ENCODE peak calls at places on chromosome 7, in seven cellular contexts. One of them, this sample, is unnamed.

GRCh38 chr7:93245525-93246432 is 13.6 kb downstream of the VPS50 start:
- DNase-seq in fibroblast of pulmonary artery: peak; percentile 62
- DNase-seq in endothelial cell: no peak
- DNase-seq in T-cell: no peak
- DNase-seq in ACHN: peak; percentile 65
- DNase-seq in fibroblast of mammary gland: peak; percentile 46
- DNase-seq in immature natural killer cell: peak; percentile 17
- DNase-seq in this sample: peak; percentile 6

GRCh38 chr7:38215734-38216670 is 38.0 kb downstream of the STARD3NL start:
- DNase-seq in fibroblast of pulmonary artery: peak; percentile 95
- DNase-seq in endothelial cell: peak; percentile 82
- DNase-seq in T-cell: peak; percentile 64
- DNase-seq in ACHN: peak; percentile 88
- DNase-seq in fibroblast of mammary gland: peak; percentile 88
- DNase-seq in immature natural killer cell: peak; percentile 87
- DNase-seq in this sample: peak; percentile 53

GRCh38 chr7:35658602-35659201 is 36.2 kb downstream of the HERPUD2 start:
- DNase-seq in fibroblast of pulmonary artery: no peak
- DNase-seq in endothelial cell: no peak
- DNase-seq in T-cell: no peak
- DNase-seq in ACHN: no peak
- DNase-seq in fibroblast of mammary gland: no peak
- DNase-seq in immature natural killer cell: no peak
- DNase-seq in this sample: no peak

GRCh38 chr7:7816084-7816483 is 97.7 kb upstream of the RPA3 start:
- DNase-seq in fibroblast of pulmonary artery: no peak
- DNase-seq in endothelial cell: no peak
- DNase-seq in T-cell: peak; percentile 9
- DNase-seq in ACHN: no peak
- DNase-seq in fibroblast of mammary gland: no peak
- DNase-seq in immature natural killer cell: peak; percentile 47
- DNase-seq in this sample: peak; percentile 16

GRCh38 chr7:5495581-5496375 is 72.1 kb upstream of the TNRC18 start:
- DNase-seq in fibroblast of pulmonary artery: no peak
- DNase-seq in endothelial cell: no peak
- DNase-seq in T-cell: no peak
- DNase-seq in ACHN: peak; percentile 67
- DNase-seq in fibroblast of mammary gland: no peak
- DNase-seq in immature natural killer cell: no peak
- DNase-seq in this sample: no peak

GRCh38 chr7:90839892-90840291 is 243.8 kb downstream of the CDK14 start:
- DNase-seq in fibroblast of pulmonary artery: no peak
- DNase-seq in endothelial cell: no peak
- DNase-seq in T-cell: no peak
- DNase-seq in ACHN: no peak
- DNase-seq in fibroblast of mammary gland: no peak
- DNase-seq in immature natural killer cell: no peak
- DNase-seq in this sample: no peak

GRCh38 chr7:102393467-102393866 is 2.7 kb upstream of the PRKRIP1 start:
- DNase-seq in fibroblast of pulmonary artery: no peak
- DNase-seq in endothelial cell: no peak
- DNase-seq in T-cell: no peak
- DNase-seq in ACHN: no peak
- DNase-seq in fibroblast of mammary gland: no peak
- DNase-seq in immature natural killer cell: no peak
- DNase-seq in this sample: no peak

GRCh38 chr7:127150543-127150942 is 102.2 kb downstream of the GRM8 start:
- DNase-seq in fibroblast of pulmonary artery: no peak
- DNase-seq in endothelial cell: no peak
- DNase-seq in T-cell: no peak
- DNase-seq in ACHN: no peak
- DNase-seq in fibroblast of mammary gland: no peak
- DNase-seq in immature natural killer cell: no peak
- DNase-seq in this sample: no peak

GRCh38 chr7:17099083-17099973 is 199.1 kb upstream of the AHR start:
- DNase-seq in fibroblast of pulmonary artery: peak; percentile 94
- DNase-seq in endothelial cell: no peak
- DNase-seq in T-cell: no peak
- DNase-seq in ACHN: no peak
- DNase-seq in fibroblast of mammary gland: peak; percentile 65
- DNase-seq in immature natural killer cell: no peak
- DNase-seq in this sample: no peak

GRCh38 chr7:151313857-151314256 is 27.8 kb upstream of the NUB1 start:
- DNase-seq in fibroblast of pulmonary artery: peak; percentile 22
- DNase-seq in endothelial cell: no peak
- DNase-seq in T-cell: no peak
- DNase-seq in ACHN: no peak
- DNase-seq in fibroblast of mammary gland: peak; percentile 60
- DNase-seq in immature natural killer cell: no peak
- DNase-seq in this sample: no peak

GRCh38 chr7:105673367-105674188 is 92.3 kb upstream of the EFCAB10 start:
- DNase-seq in fibroblast of pulmonary artery: no peak
- DNase-seq in endothelial cell: no peak
- DNase-seq in T-cell: no peak
- DNase-seq in ACHN: no peak
- DNase-seq in fibroblast of mammary gland: no peak
- DNase-seq in immature natural killer cell: no peak
- DNase-seq in this sample: no peak

GRCh38 chr7:1219516-1219915 is 13.2 kb upstream of the UNCX start:
- DNase-seq in fibroblast of pulmonary artery: no peak
- DNase-seq in endothelial cell: no peak
- DNase-seq in T-cell: no peak
- DNase-seq in ACHN: no peak
- DNase-seq in fibroblast of mammary gland: no peak
- DNase-seq in immature natural killer cell: no peak
- DNase-seq in this sample: no peak

GRCh38 chr7:50678586-50678985 is 104.1 kb downstream of the GRB10 start:
- DNase-seq in fibroblast of pulmonary artery: no peak
- DNase-seq in endothelial cell: no peak
- DNase-seq in T-cell: no peak
- DNase-seq in ACHN: no peak
- DNase-seq in fibroblast of mammary gland: no peak
- DNase-seq in immature natural killer cell: no peak
- DNase-seq in this sample: no peak

GRCh38 chr7:4073750-4074149 is 608.3 kb upstream of the FOXK1 start:
- DNase-seq in fibroblast of pulmonary artery: no peak
- DNase-seq in endothelial cell: no peak
- DNase-seq in T-cell: no peak
- DNase-seq in ACHN: no peak
- DNase-seq in fibroblast of mammary gland: no peak
- DNase-seq in immature natural killer cell: no peak
- DNase-seq in this sample: no peak

GRCh38 chr7:105389889-105390288 is 1.2 kb upstream of the SRPK2 start:
- DNase-seq in fibroblast of pulmonary artery: no peak
- DNase-seq in endothelial cell: no peak
- DNase-seq in T-cell: no peak
- DNase-seq in ACHN: no peak
- DNase-seq in fibroblast of mammary gland: no peak
- DNase-seq in immature natural killer cell: no peak
- DNase-seq in this sample: no peak

GRCh38 chr7:115561341-115562110 is 469.0 kb downstream of the TFEC start:
- DNase-seq in fibroblast of pulmonary artery: peak; percentile 93
- DNase-seq in endothelial cell: no peak
- DNase-seq in T-cell: no peak
- DNase-seq in ACHN: no peak
- DNase-seq in fibroblast of mammary gland: peak; percentile 39
- DNase-seq in immature natural killer cell: no peak
- DNase-seq in this sample: no peak

GRCh38 chr7:110850239-110850638 is 240.7 kb upstream of the LRRN3 start:
- DNase-seq in fibroblast of pulmonary artery: no peak
- DNase-seq in endothelial cell: no peak
- DNase-seq in T-cell: no peak
- DNase-seq in ACHN: no peak
- DNase-seq in fibroblast of mammary gland: no peak
- DNase-seq in immature natural killer cell: no peak
- DNase-seq in this sample: no peak

GRCh38 chr7:3688061-3688460 is 387.0 kb downstream of the SDK1 start:
- DNase-seq in fibroblast of pulmonary artery: no peak
- DNase-seq in endothelial cell: no peak
- DNase-seq in T-cell: no peak
- DNase-seq in ACHN: no peak
- DNase-seq in fibroblast of mammary gland: no peak
- DNase-seq in immature natural killer cell: no peak
- DNase-seq in this sample: no peak

GRCh38 chr7:7861211-7861633 is 107.4 kb upstream of the GLCCI1 start:
- DNase-seq in fibroblast of pulmonary artery: peak; percentile 40
- DNase-seq in endothelial cell: no peak
- DNase-seq in T-cell: no peak
- DNase-seq in ACHN: no peak
- DNase-seq in fibroblast of mammary gland: peak; percentile 91
- DNase-seq in immature natural killer cell: no peak
- DNase-seq in this sample: no peak

GRCh38 chr7:135388616-135389015 is 121.3 kb downstream of the CNOT4 start:
- DNase-seq in fibroblast of pulmonary artery: no peak
- DNase-seq in endothelial cell: no peak
- DNase-seq in T-cell: no peak
- DNase-seq in ACHN: no peak
- DNase-seq in fibroblast of mammary gland: no peak
- DNase-seq in immature natural killer cell: no peak
- DNase-seq in this sample: no peak

GRCh38 chr7:117997862-117998825 is 124.9 kb upstream of the CTTNBP2 start:
- DNase-seq in fibroblast of pulmonary artery: no peak
- DNase-seq in endothelial cell: no peak
- DNase-seq in T-cell: no peak
- DNase-seq in ACHN: peak; percentile 49
- DNase-seq in fibroblast of mammary gland: no peak
- DNase-seq in immature natural killer cell: no peak
- DNase-seq in this sample: no peak

GRCh38 chr7:99090811-99091582 is 52.9 kb downstream of the SMURF1 start:
- DNase-seq in fibroblast of pulmonary artery: no peak
- DNase-seq in endothelial cell: no peak
- DNase-seq in T-cell: no peak
- DNase-seq in ACHN: no peak
- DNase-seq in fibroblast of mammary gland: peak; percentile 31
- DNase-seq in immature natural killer cell: no peak
- DNase-seq in this sample: no peak

GRCh38 chr7:139673230-139673629 is 104.6 kb downstream of the HIPK2 start:
- DNase-seq in fibroblast of pulmonary artery: no peak
- DNase-seq in endothelial cell: no peak
- DNase-seq in T-cell: no peak
- DNase-seq in ACHN: no peak
- DNase-seq in fibroblast of mammary gland: no peak
- DNase-seq in immature natural killer cell: no peak
- DNase-seq in this sample: peak; percentile 63

GRCh38 chr7:5469375-5470166 is 45.9 kb upstream of the TNRC18 start:
- DNase-seq in fibroblast of pulmonary artery: no peak
- DNase-seq in endothelial cell: no peak
- DNase-seq in T-cell: no peak
- DNase-seq in ACHN: no peak
- DNase-seq in fibroblast of mammary gland: no peak
- DNase-seq in immature natural killer cell: no peak
- DNase-seq in this sample: no peak

GRCh38 chr7:2003931-2004812 is 228.6 kb downstream of the MAD1L1 start:
- DNase-seq in fibroblast of pulmonary artery: no peak
- DNase-seq in endothelial cell: no peak
- DNase-seq in T-cell: no peak
- DNase-seq in ACHN: no peak
- DNase-seq in fibroblast of mammary gland: no peak
- DNase-seq in immature natural killer cell: no peak
- DNase-seq in this sample: peak; percentile 24

GRCh38 chr7:130912086-130912909 is 178.3 kb upstream of the KLF14 start:
- DNase-seq in fibroblast of pulmonary artery: peak; percentile 85
- DNase-seq in endothelial cell: no peak
- DNase-seq in T-cell: no peak
- DNase-seq in ACHN: peak; percentile 91
- DNase-seq in fibroblast of mammary gland: peak; percentile 84
- DNase-seq in immature natural killer cell: peak; percentile 32
- DNase-seq in this sample: no peak

GRCh38 chr7:69211336-69211735 is 386.9 kb upstream of the AUTS2 start:
- DNase-seq in fibroblast of pulmonary artery: no peak
- DNase-seq in endothelial cell: no peak
- DNase-seq in T-cell: no peak
- DNase-seq in ACHN: no peak
- DNase-seq in fibroblast of mammary gland: no peak
- DNase-seq in immature natural killer cell: no peak
- DNase-seq in this sample: no peak

GRCh38 chr7:19410096-19410495 is 264.9 kb upstream of the FERD3L start:
- DNase-seq in fibroblast of pulmonary artery: peak; percentile 33
- DNase-seq in endothelial cell: no peak
- DNase-seq in T-cell: no peak
- DNase-seq in ACHN: no peak
- DNase-seq in fibroblast of mammary gland: peak; percentile 71
- DNase-seq in immature natural killer cell: no peak
- DNase-seq in this sample: no peak

GRCh38 chr7:118711631-118712156 is 487.2 kb downstream of the ANKRD7 start:
- DNase-seq in fibroblast of pulmonary artery: no peak
- DNase-seq in endothelial cell: no peak
- DNase-seq in T-cell: no peak
- DNase-seq in ACHN: no peak
- DNase-seq in fibroblast of mammary gland: no peak
- DNase-seq in immature natural killer cell: no peak
- DNase-seq in this sample: no peak

GRCh38 chr7:142383826-142384507 is 126.1 kb upstream of the PRSS58 start:
- DNase-seq in fibroblast of pulmonary artery: no peak
- DNase-seq in endothelial cell: no peak
- DNase-seq in T-cell: no peak
- DNase-seq in ACHN: no peak
- DNase-seq in fibroblast of mammary gland: no peak
- DNase-seq in immature natural killer cell: no peak
- DNase-seq in this sample: no peak

GRCh38 chr7:27966219-27966780 is 214.3 kb downstream of the JAZF1 start:
- DNase-seq in fibroblast of pulmonary artery: no peak
- DNase-seq in endothelial cell: no peak
- DNase-seq in T-cell: no peak
- DNase-seq in ACHN: no peak
- DNase-seq in fibroblast of mammary gland: no peak
- DNase-seq in immature natural killer cell: no peak
- DNase-seq in this sample: peak; percentile 19

GRCh38 chr7:86598311-86598710 is 45.4 kb upstream of the GRM3 start:
- DNase-seq in fibroblast of pulmonary artery: no peak
- DNase-seq in endothelial cell: peak; percentile 34
- DNase-seq in T-cell: no peak
- DNase-seq in ACHN: peak; percentile 30
- DNase-seq in fibroblast of mammary gland: no peak
- DNase-seq in immature natural killer cell: no peak
- DNase-seq in this sample: no peak

GRCh38 chr7:14924398-14924797 is 21.8 kb upstream of the DGKB start:
- DNase-seq in fibroblast of pulmonary artery: peak; percentile 43
- DNase-seq in endothelial cell: no peak
- DNase-seq in T-cell: no peak
- DNase-seq in ACHN: peak; percentile 37
- DNase-seq in fibroblast of mammary gland: peak; percentile 23
- DNase-seq in immature natural killer cell: no peak
- DNase-seq in this sample: no peak

GRCh38 chr7:44867073-44867990 is 18.0 kb downstream of the PURB start:
- DNase-seq in fibroblast of pulmonary artery: peak; percentile 87
- DNase-seq in endothelial cell: no peak
- DNase-seq in T-cell: no peak
- DNase-seq in ACHN: peak; percentile 91
- DNase-seq in fibroblast of mammary gland: peak; percentile 94
- DNase-seq in immature natural killer cell: no peak
- DNase-seq in this sample: no peak